ENCODE peak calls at places on chromosomes 12 and 14, in nine cellular contexts. One of them, this sample, is unnamed.

GRCh38 chr12:113298861-113299545 is 35.9 kb downstream of the SLC8B1 start:
- DNase-seq in heart left ventricle: peak
- DNase-seq in effector CD8-positive, alpha-beta T cell: no peak
- DNase-seq in left cardiac atrium: peak
- DNase-seq in KBM-7: no peak
- DNase-seq in amniotic epithelial cell: no peak
- DNase-seq in HuH-7: no peak
- DNase-seq in LNCaP clone FGC: no peak
- DNase-seq in heart right ventricle: peak
- DNase-seq in this sample: peak

GRCh38 chr12:47896022-47896421 is 8.8 kb downstream of the VDR start:
- DNase-seq in heart left ventricle: no peak
- DNase-seq in effector CD8-positive, alpha-beta T cell: no peak
- DNase-seq in left cardiac atrium: no peak
- DNase-seq in KBM-7: no peak
- DNase-seq in amniotic epithelial cell: no peak
- DNase-seq in HuH-7: no peak
- DNase-seq in LNCaP clone FGC: no peak
- DNase-seq in heart right ventricle: no peak
- DNase-seq in this sample: no peak

GRCh38 chr14:98959958-98960616 is 311.9 kb downstream of the BCL11B start:
- DNase-seq in heart left ventricle: no peak
- DNase-seq in effector CD8-positive, alpha-beta T cell: no peak
- DNase-seq in left cardiac atrium: no peak
- DNase-seq in KBM-7: no peak
- DNase-seq in amniotic epithelial cell: no peak
- DNase-seq in HuH-7: no peak
- DNase-seq in LNCaP clone FGC: no peak
- DNase-seq in heart right ventricle: no peak
- DNase-seq in this sample: no peak

GRCh38 chr12:103955811-103956514 is 9.7 kb upstream of the TDG start:
- DNase-seq in heart left ventricle: no peak
- DNase-seq in effector CD8-positive, alpha-beta T cell: no peak
- DNase-seq in left cardiac atrium: no peak
- DNase-seq in KBM-7: peak
- DNase-seq in amniotic epithelial cell: no peak
- DNase-seq in HuH-7: no peak
- DNase-seq in LNCaP clone FGC: no peak
- DNase-seq in heart right ventricle: no peak
- DNase-seq in this sample: no peak

GRCh38 chr14:91253795-91254323 is 9.4 kb upstream of the GPR68 start:
- DNase-seq in heart left ventricle: no peak
- DNase-seq in effector CD8-positive, alpha-beta T cell: no peak
- DNase-seq in left cardiac atrium: no peak
- DNase-seq in KBM-7: no peak
- DNase-seq in amniotic epithelial cell: no peak
- DNase-seq in HuH-7: no peak
- DNase-seq in LNCaP clone FGC: no peak
- DNase-seq in heart right ventricle: no peak
- DNase-seq in this sample: no peak

GRCh38 chr14:53011053-53011462 is 60.2 kb upstream of the FERMT2 start:
- DNase-seq in heart left ventricle: peak
- DNase-seq in effector CD8-positive, alpha-beta T cell: no peak
- DNase-seq in left cardiac atrium: peak
- DNase-seq in KBM-7: no peak
- DNase-seq in amniotic epithelial cell: peak
- DNase-seq in HuH-7: no peak
- DNase-seq in LNCaP clone FGC: no peak
- DNase-seq in heart right ventricle: peak
- DNase-seq in this sample: peak

GRCh38 chr12:26370098-26370497 is 174.7 kb downstream of the SSPN start:
- DNase-seq in heart left ventricle: no peak
- DNase-seq in effector CD8-positive, alpha-beta T cell: no peak
- DNase-seq in left cardiac atrium: no peak
- DNase-seq in KBM-7: no peak
- DNase-seq in amniotic epithelial cell: no peak
- DNase-seq in HuH-7: no peak
- DNase-seq in LNCaP clone FGC: no peak
- DNase-seq in heart right ventricle: no peak
- DNase-seq in this sample: no peak

GRCh38 chr14:101398011-101398410 is 163.3 kb upstream of the DIO3 start:
- DNase-seq in heart left ventricle: no peak
- DNase-seq in effector CD8-positive, alpha-beta T cell: no peak
- DNase-seq in left cardiac atrium: no peak
- DNase-seq in KBM-7: no peak
- DNase-seq in amniotic epithelial cell: no peak
- DNase-seq in HuH-7: no peak
- DNase-seq in LNCaP clone FGC: no peak
- DNase-seq in heart right ventricle: no peak
- DNase-seq in this sample: no peak

GRCh38 chr12:113664224-113664681 is 192.6 kb upstream of the LHX5 start:
- DNase-seq in heart left ventricle: no peak
- DNase-seq in effector CD8-positive, alpha-beta T cell: no peak
- DNase-seq in left cardiac atrium: no peak
- DNase-seq in KBM-7: no peak
- DNase-seq in amniotic epithelial cell: no peak
- DNase-seq in HuH-7: no peak
- DNase-seq in LNCaP clone FGC: no peak
- DNase-seq in heart right ventricle: no peak
- DNase-seq in this sample: no peak

GRCh38 chr12:54993181-54993835 is 8.7 kb upstream of the TESPA1 start:
- DNase-seq in heart left ventricle: no peak
- DNase-seq in effector CD8-positive, alpha-beta T cell: peak
- DNase-seq in left cardiac atrium: no peak
- DNase-seq in KBM-7: peak
- DNase-seq in amniotic epithelial cell: peak
- DNase-seq in HuH-7: peak
- DNase-seq in LNCaP clone FGC: peak
- DNase-seq in heart right ventricle: peak
- DNase-seq in this sample: no peak

GRCh38 chr12:48279096-48279495 is 71.6 kb downstream of the ZNF641 start:
- DNase-seq in heart left ventricle: no peak
- DNase-seq in effector CD8-positive, alpha-beta T cell: no peak
- DNase-seq in left cardiac atrium: no peak
- DNase-seq in KBM-7: no peak
- DNase-seq in amniotic epithelial cell: no peak
- DNase-seq in HuH-7: no peak
- DNase-seq in LNCaP clone FGC: no peak
- DNase-seq in heart right ventricle: no peak
- DNase-seq in this sample: no peak

GRCh38 chr12:52370906-52371608 is 3.8 kb upstream of the KRT85 start:
- DNase-seq in heart left ventricle: peak
- DNase-seq in effector CD8-positive, alpha-beta T cell: no peak
- DNase-seq in left cardiac atrium: peak
- DNase-seq in KBM-7: no peak
- DNase-seq in amniotic epithelial cell: peak
- DNase-seq in HuH-7: no peak
- DNase-seq in LNCaP clone FGC: no peak
- DNase-seq in heart right ventricle: peak
- DNase-seq in this sample: peak

GRCh38 chr14:58922211-58922940 is 266.1 kb upstream of the DAAM1 start:
- DNase-seq in heart left ventricle: no peak
- DNase-seq in effector CD8-positive, alpha-beta T cell: no peak
- DNase-seq in left cardiac atrium: no peak
- DNase-seq in KBM-7: no peak
- DNase-seq in amniotic epithelial cell: peak
- DNase-seq in HuH-7: no peak
- DNase-seq in LNCaP clone FGC: no peak
- DNase-seq in heart right ventricle: no peak
- DNase-seq in this sample: no peak

GRCh38 chr14:90543876-90544275 is 147.0 kb downstream of the CALM1 start:
- DNase-seq in heart left ventricle: no peak
- DNase-seq in effector CD8-positive, alpha-beta T cell: no peak
- DNase-seq in left cardiac atrium: no peak
- DNase-seq in KBM-7: no peak
- DNase-seq in amniotic epithelial cell: no peak
- DNase-seq in HuH-7: no peak
- DNase-seq in LNCaP clone FGC: no peak
- DNase-seq in heart right ventricle: no peak
- DNase-seq in this sample: peak

GRCh38 chr12:105522166-105522825 is 191.8 kb downstream of the C12orf75 start:
- DNase-seq in heart left ventricle: no peak
- DNase-seq in effector CD8-positive, alpha-beta T cell: no peak
- DNase-seq in left cardiac atrium: no peak
- DNase-seq in KBM-7: no peak
- DNase-seq in amniotic epithelial cell: peak
- DNase-seq in HuH-7: no peak
- DNase-seq in LNCaP clone FGC: no peak
- DNase-seq in heart right ventricle: no peak
- DNase-seq in this sample: no peak

GRCh38 chr12:52789637-52790426 is 6.1 kb downstream of the KRT3 start:
- DNase-seq in heart left ventricle: no peak
- DNase-seq in effector CD8-positive, alpha-beta T cell: no peak
- DNase-seq in left cardiac atrium: no peak
- DNase-seq in KBM-7: peak
- DNase-seq in amniotic epithelial cell: no peak
- DNase-seq in HuH-7: no peak
- DNase-seq in LNCaP clone FGC: no peak
- DNase-seq in heart right ventricle: no peak
- DNase-seq in this sample: no peak

GRCh38 chr14:38704220-38704619 is 398.8 kb downstream of the SEC23A start:
- DNase-seq in heart left ventricle: no peak
- DNase-seq in effector CD8-positive, alpha-beta T cell: no peak
- DNase-seq in left cardiac atrium: no peak
- DNase-seq in KBM-7: no peak
- DNase-seq in amniotic epithelial cell: no peak
- DNase-seq in HuH-7: no peak
- DNase-seq in LNCaP clone FGC: no peak
- DNase-seq in heart right ventricle: no peak
- DNase-seq in this sample: no peak

GRCh38 chr12:120263725-120264040 is 1.8 kb downstream of the PXN start:
- DNase-seq in heart left ventricle: no peak
- DNase-seq in effector CD8-positive, alpha-beta T cell: no peak
- DNase-seq in left cardiac atrium: no peak
- DNase-seq in KBM-7: no peak
- DNase-seq in amniotic epithelial cell: no peak
- DNase-seq in HuH-7: no peak
- DNase-seq in LNCaP clone FGC: no peak
- DNase-seq in heart right ventricle: no peak
- DNase-seq in this sample: no peak